ENCODE peak calls at places on chromosomes 4 and X, in six cellular contexts. O, N, G, Z, K and B are unnamed samples.

GRCh38 chrX:1178580-1179057 is 33.8 kb downstream of the CRLF2 start:
- DNase-seq in O (no peak), N (no peak), G (no peak), Z (no peak), K (peak), B (no peak)

GRCh38 chr4:72817012-72817411 is 248.0 kb upstream of the ADAMTS3 start:
- DNase-seq in O (no peak), N (no peak), G (no peak), Z (no peak), K (no peak), B (no peak)

GRCh38 chr4:3676196-3676595 is 90.0 kb upstream of the ADRA2C start:
- DNase-seq in O (no peak), N (no peak), G (no peak), Z (no peak), K (peak), B (no peak)

GRCh38 chrX:71245159-71245558 is 8.8 kb downstream of the ZMYM3 start:
- DNase-seq in O (no peak), N (no peak), G (no peak), Z (no peak), K (no peak), B (no peak)

GRCh38 chrX:79095441-79096338 is 48.8 kb upstream of the GPR174 start:
- DNase-seq in O (no peak), N (no peak), G (no peak), Z (no peak), K (no peak), B (no peak)

GRCh38 chr4:95129708-95130343 is 372.1 kb downstream of the BMPR1B start:
- DNase-seq in O (no peak), N (peak), G (no peak), Z (peak), K (no peak), B (no peak)

GRCh38 chr4:154490589-154491340 is 834 bp downstream of the DCHS2 start:
- DNase-seq in O (no peak), N (no peak), G (peak), Z (no peak), K (no peak), B (no peak)

GRCh38 chrX:8049827-8050226 is 121.2 kb downstream of the VCX2 start:
- DNase-seq in O (no peak), N (no peak), G (no peak), Z (no peak), K (no peak), B (peak)

GRCh38 chr4:180394730-180395129 is 1848.5 kb upstream of the TENM3 start:
- DNase-seq in O (no peak), N (no peak), G (no peak), Z (no peak), K (no peak), B (no peak)

GRCh38 chrX:45716747-45717146 is 516.1 kb upstream of the DIPK2B start:
- DNase-seq in O (no peak), N (no peak), G (peak), Z (no peak), K (no peak), B (no peak)

GRCh38 chrX:794311-794710 is 163.7 kb downstream of the SHOX start:
- DNase-seq in O (no peak), N (no peak), G (no peak), Z (no peak), K (no peak), B (no peak)

GRCh38 chr4:101621120-101621519 is 169.4 kb upstream of the BANK1 start:
- DNase-seq in O (no peak), N (no peak), G (no peak), Z (no peak), K (no peak), B (no peak)

GRCh38 chr4:112865443-112865842 is 184.0 kb upstream of the ANK2 start:
- DNase-seq in O (no peak), N (no peak), G (no peak), Z (no peak), K (no peak), B (no peak)

GRCh38 chr4:72974694-72975487 is 94.6 kb downstream of the COX18 start:
- DNase-seq in O (no peak), N (no peak), G (peak), Z (no peak), K (no peak), B (peak)

GRCh38 chr4:46878641-46879040 is 30.4 kb downstream of the COX7B2 start:
- DNase-seq in O (no peak), N (no peak), G (no peak), Z (no peak), K (no peak), B (no peak)

GRCh38 chrX:153519569-153520285 is 2.3 kb downstream of the ATP2B3 start:
- DNase-seq in O (no peak), N (no peak), G (no peak), Z (no peak), K (no peak), B (no peak)

GRCh38 chr4:150007512-150007911 is 70.7 kb upstream of the DCLK2 start:
- DNase-seq in O (no peak), N (no peak), G (no peak), Z (no peak), K (no peak), B (no peak)

GRCh38 chr4:145423017-145423708 is 58.5 kb upstream of the SMAD1 start:
- DNase-seq in O (no peak), N (no peak), G (no peak), Z (no peak), K (no peak), B (no peak)

GRCh38 chr4:125538670-125539069 is 223.9 kb downstream of the FAT4 start:
- DNase-seq in O (no peak), N (no peak), G (no peak), Z (no peak), K (no peak), B (no peak)

GRCh38 chrX:21479695-21480280 is 105.6 kb downstream of the CNKSR2 start:
- DNase-seq in O (no peak), N (peak), G (no peak), Z (peak), K (no peak), B (peak)

GRCh38 chr4:151808120-151808529 is 47.3 kb upstream of the GATB start:
- DNase-seq in O (no peak), N (no peak), G (no peak), Z (no peak), K (no peak), B (no peak)

GRCh38 chrX:99001286-99001685 is 1408.8 kb downstream of the PCDH19 start:
- DNase-seq in O (no peak), N (no peak), G (no peak), Z (no peak), K (no peak), B (no peak)

GRCh38 chr4:2250003-2250763 is 8.3 kb upstream of the HAUS3 start:
- DNase-seq in O (no peak), N (no peak), G (no peak), Z (no peak), K (no peak), B (no peak)

GRCh38 chr4:53497446-53498069 is 93.7 kb downstream of the LNX1 start:
- DNase-seq in O (no peak), N (no peak), G (peak), Z (no peak), K (no peak), B (no peak)

GRCh38 chr4:30718021-30718888 is 1.9 kb upstream of the PCDH7 start:
- DNase-seq in O (no peak), N (no peak), G (peak), Z (peak), K (peak), B (no peak)

GRCh38 chrX:45903781-45904201 is 641.4 kb downstream of the ZNF674 start:
- DNase-seq in O (no peak), N (no peak), G (no peak), Z (no peak), K (no peak), B (peak)

GRCh38 chrX:134670241-134670811 is 12.1 kb upstream of the PLAC1 start:
- DNase-seq in O (no peak), N (no peak), G (no peak), Z (peak), K (no peak), B (no peak)

GRCh38 chr4:188930822-188931221 is 791.6 kb downstream of the TRIML1 start:
- DNase-seq in O (peak), N (no peak), G (no peak), Z (no peak), K (no peak), B (no peak)

GRCh38 chrX:150352114-150352513 is 11.0 kb upstream of the MAMLD1 start:
- DNase-seq in O (no peak), N (no peak), G (no peak), Z (peak), K (no peak), B (no peak)

GRCh38 chr4:111838406-111838930 is 306.8 kb upstream of the FAM241A start:
- DNase-seq in O (no peak), N (no peak), G (no peak), Z (no peak), K (no peak), B (no peak)

GRCh38 chr4:67931256-67931655 is 32.0 kb downstream of the TMPRSS11A start:
- DNase-seq in O (no peak), N (no peak), G (no peak), Z (no peak), K (no peak), B (no peak)

GRCh38 chr4:40486534-40486933 is 143.1 kb downstream of the RBM47 start:
- DNase-seq in O (no peak), N (no peak), G (no peak), Z (no peak), K (no peak), B (no peak)

GRCh38 chr4:122583906-122584305 is 37.0 kb downstream of the IL21 start:
- DNase-seq in O (no peak), N (no peak), G (no peak), Z (no peak), K (no peak), B (no peak)